ENCODE peak calls at places on chromosomes 16 and 17, in five cellular contexts. E is MM.1S, X is fibroblast of lung, F is SJSA1, Q is pancreas. S is an unnamed sample. For H3K36me3 and H3K9me3, the result is how much of the 10 kb centered on the place peaks cover.

GRCh38 chr16:65414284-65414984 is 292.6 kb upstream of the CDH11 start:
- DNase-seq in E (peak), X (peak), F (peak), Q (no peak), S (no peak)

GRCh38 chr17:50108556-50108955 is 13.4 kb downstream of the PDK2 start:
- DNase-seq in E (no peak), X (no peak), F (no peak), Q (no peak), S (no peak)

GRCh38 chr17:65104541-65104940 is 32.6 kb upstream of the RGS9 start:
- DNase-seq in E (no peak), X (no peak), F (no peak), Q (no peak), S (no peak)

GRCh38 chr17:79745641-79746105 is 14.9 kb downstream of the ENPP7 start:
- DNase-seq in E (no peak), X (no peak), F (no peak), Q (no peak), S (no peak)

GRCh38 chr17:76005263-76006149 is 4.9 kb downstream of the CDK3 start:
- DNase-seq in E (peak), X (peak), F (peak), Q (peak), S (peak)

GRCh38 chr16:27922433-27922832 is 141.1 kb downstream of the GSG1L start:
- DNase-seq in E (no peak), X (no peak), F (no peak), Q (no peak), S (no peak)

GRCh38 chr16:27754788-27755690 is 205.1 kb downstream of the KATNIP start:
- DNase-seq in E (no peak), X (no peak), F (no peak), Q (no peak), S (no peak)

GRCh38 chr17:20008242-20009051 is 712 bp upstream of the SPECC1 start:
- DNase-seq in E (no peak), X (peak), F (no peak), Q (peak), S (no peak)

DNA sequence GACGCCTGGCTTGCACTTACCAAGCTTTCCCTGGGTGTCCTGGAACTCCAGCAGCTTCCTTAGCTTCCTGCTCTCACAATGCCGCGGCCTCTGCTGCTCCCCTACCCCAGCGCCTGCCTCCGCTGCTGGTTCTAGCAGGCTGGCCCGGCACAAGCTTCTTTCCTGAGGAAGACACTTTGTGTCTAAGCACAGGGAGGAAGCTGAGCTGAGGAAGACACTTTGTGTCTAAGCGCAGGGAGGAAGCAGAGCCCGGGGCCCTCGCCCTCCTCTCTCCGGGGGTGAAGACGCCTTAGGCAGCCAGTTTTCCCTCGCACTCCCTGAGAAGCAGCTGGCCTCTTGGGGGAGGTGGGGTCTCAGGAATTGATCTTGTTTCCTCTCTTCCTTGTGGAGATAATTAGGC is 64.9 kb downstream of the PLD6 start:
- DNase-seq in E (no peak), X (no peak), F (no peak), Q (no peak), S (no peak)
- H3K27ac ChIP-seq in E (no peak), X (no peak), F (no peak), Q (no peak), S (no peak)

DNA sequence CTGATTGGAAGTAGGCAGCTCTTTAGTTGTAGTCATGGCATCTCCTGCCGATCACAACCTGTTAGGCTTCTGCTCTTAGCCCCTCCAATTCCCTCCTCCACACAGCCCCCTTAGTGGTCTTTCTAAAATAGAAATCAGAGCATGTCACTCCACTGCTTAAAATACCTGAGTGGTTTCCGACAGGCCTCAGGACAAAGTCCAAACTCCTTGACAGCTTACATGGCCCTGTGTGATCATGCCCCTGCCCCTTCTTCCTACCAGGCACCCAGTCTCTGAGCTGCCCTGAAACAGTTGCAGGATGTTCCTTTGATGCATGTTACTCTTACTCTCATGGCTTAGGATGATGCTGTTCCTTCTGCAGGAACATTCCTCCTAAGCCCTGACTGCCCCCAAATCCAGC is 147.3 kb downstream of the AATF start:
- DNase-seq in E (no peak), X (no peak), F (no peak), Q (no peak), S (no peak)
- H3K36me3 ChIP-seq in E (under half), X (under half), F (under half), Q (under half), S (under half)

GRCh38 chr16:35399133-35399532 is 1939.7 kb downstream of the TP53TG3F start:
- DNase-seq in E (no peak), X (no peak), F (no peak), Q (no peak), S (no peak)
- H3K9me3 ChIP-seq in E (under half), X (under half), F (under half), Q (under half), S (under half)

DNA sequence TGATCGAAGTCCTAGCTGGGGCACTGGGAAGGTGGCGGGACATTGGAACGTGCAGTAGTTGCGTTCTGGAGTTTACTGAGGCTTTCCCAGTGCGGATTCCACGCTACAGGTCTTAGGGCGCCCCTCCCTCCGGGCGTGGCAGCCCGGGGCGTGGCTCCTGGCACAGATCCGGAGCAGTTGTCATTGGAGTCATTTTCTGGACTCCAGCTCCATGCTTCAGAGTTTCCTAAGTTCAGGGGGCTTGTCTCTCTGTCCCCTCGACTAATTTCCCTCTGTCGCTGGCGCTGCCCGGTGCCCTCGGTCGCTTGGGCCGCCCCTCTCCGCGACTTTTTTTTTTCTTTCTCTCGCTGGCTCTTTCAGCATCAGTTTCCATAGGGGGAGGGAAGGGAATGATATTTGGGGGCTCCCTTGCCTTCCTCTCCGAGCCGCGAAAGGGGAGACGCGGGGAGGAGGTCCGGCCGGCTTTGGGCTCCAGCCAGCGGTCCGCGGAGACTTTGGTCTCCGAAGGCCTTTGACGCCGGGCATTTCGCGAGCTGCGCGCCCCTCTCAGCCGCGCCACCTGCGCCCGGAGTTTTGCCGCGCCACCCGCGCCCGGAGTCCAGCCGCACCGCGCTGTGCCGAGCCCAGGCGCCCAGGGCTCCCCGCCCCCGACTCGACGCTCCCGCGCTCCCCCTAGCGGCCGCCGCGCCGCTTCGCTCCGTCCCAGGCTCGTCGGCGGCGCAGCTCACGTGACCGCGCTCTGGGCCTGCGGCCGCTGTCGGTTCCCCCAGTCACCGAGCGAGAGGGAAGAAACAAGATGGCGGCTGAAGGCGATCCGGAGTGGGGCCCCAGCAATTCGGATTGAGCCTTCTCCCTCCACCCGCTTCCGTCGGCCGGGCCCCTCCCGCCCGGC is at the start of gene BPTF:
- DNase-seq in E (peak), X (peak), F (peak), Q (peak), S (peak)
- H3K27ac ChIP-seq in E (peak), X (peak), F (peak), Q (peak), S (peak)

GRCh38 chr17:71187145-71187878 is 933.5 kb upstream of the SOX9 start:
- DNase-seq in E (no peak), X (no peak), F (no peak), Q (no peak), S (no peak)

GRCh38 chr17:71180801-71181385 is 939.9 kb upstream of the SOX9 start:
- DNase-seq in E (no peak), X (peak), F (no peak), Q (no peak), S (no peak)

GRCh38 chr17:71188811-71189492 is 931.9 kb upstream of the SOX9 start:
- DNase-seq in E (no peak), X (peak), F (no peak), Q (no peak), S (no peak)

GRCh38 chr17:71183083-71183697 is 937.6 kb upstream of the SOX9 start:
- DNase-seq in E (no peak), X (no peak), F (no peak), Q (no peak), S (no peak)

GRCh38 chr17:71184716-71185115 is 936.1 kb upstream of the SOX9 start:
- DNase-seq in E (no peak), X (peak), F (no peak), Q (no peak), S (no peak)
- H3K36me3 ChIP-seq in E (under half), X (under half), F (under half), Q (under half), S (under half)

DNA sequence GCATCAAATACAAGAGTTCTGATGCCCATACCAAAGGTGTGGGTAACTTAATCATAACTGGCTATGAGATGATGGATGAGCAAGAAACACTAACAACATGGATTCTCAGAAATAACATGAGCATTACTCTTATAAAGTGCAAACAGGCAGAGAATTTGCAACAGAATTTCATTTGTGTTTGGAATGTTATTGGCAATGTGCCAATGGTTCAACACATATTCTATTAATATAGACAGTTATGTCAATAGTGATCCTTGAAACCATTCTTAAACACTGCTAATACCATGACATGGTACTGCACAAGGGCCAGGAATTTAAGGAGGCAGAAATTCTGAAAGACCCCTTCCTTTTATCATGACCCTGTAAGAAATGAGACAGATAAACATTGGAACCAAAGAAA is 217.1 kb upstream of the WSB1 start:
- DNase-seq in E (no peak), X (no peak), F (no peak), Q (no peak), S (no peak)
- H3K9me3 ChIP-seq in E (under half), X (under half), F (under half), Q (under half), S (under half)

GRCh38 chr17:68831170-68831569 is 124.0 kb downstream of the ABCA8 start:
- DNase-seq in E (no peak), X (no peak), F (no peak), Q (no peak), S (no peak)
- H3K27ac ChIP-seq in E (no peak), X (no peak), F (no peak), Q (no peak), S (no peak)

GRCh38 chr17:55702150-55702549 is 20.5 kb downstream of the TMEM100 start:
- DNase-seq in E (no peak), X (no peak), F (no peak), Q (no peak), S (no peak)
- H3K36me3 ChIP-seq in E (under half), X (under half), F (under half), Q (under half), S (under half)

GRCh38 chr16:62597874-62598273 is 561.6 kb upstream of the CDH8 start:
- DNase-seq in E (no peak), X (no peak), F (no peak), Q (no peak), S (no peak)
- H3K9me3 ChIP-seq in E (under half), X (under half), F (under half), Q (under half), S (under half)